ENCODE peak calls at places on chromosomes 2 and 18, in six cellular contexts. P is SK-N-SH, K is HCT116, E is K562, M is HepG2, B is GM12878. G is an unnamed sample.

GRCh38 chr2:57373530-57373929 is 673.1 kb upstream of the VRK2 start:
- DNase-seq in P (no peak), K (peak; percentile 70), E (no peak), M (no peak), B (no peak), G (peak; percentile 35)

GRCh38 chr18:57004366-57005121 is 142.3 kb upstream of the BOD1L2 start:
- DNase-seq in P (no peak), K (no peak), E (no peak), M (peak; percentile 27), B (peak; percentile 63), G (peak; percentile 76)

GRCh38 chr2:27681844-27682243 is 18.2 kb downstream of the SLC4A1AP start:
- DNase-seq in P (no peak), K (no peak), E (no peak), M (peak; percentile 30), B (no peak), G (peak; percentile 51)

GRCh38 chr18:74222710-74223497 is 68.9 kb downstream of the CYB5A start:
- DNase-seq in P (no peak), K (no peak), E (no peak), M (no peak), B (no peak), G (no peak)

GRCh38 chr2:74142340-74142739 is 5.4 kb downstream of the BOLA3 start:
- DNase-seq in P (peak; percentile 42), K (no peak), E (peak; percentile 74), M (no peak), B (no peak), G (no peak)

GRCh38 chr2:25566694-25567093 is 106.7 kb downstream of the DTNB start:
- DNase-seq in P (no peak), K (no peak), E (no peak), M (no peak), B (peak; percentile 75), G (peak; percentile 48)

GRCh38 chr2:62112192-62112591 is 83.7 kb upstream of the B3GNT2 start:
- DNase-seq in P (no peak), K (no peak), E (no peak), M (no peak), B (no peak), G (no peak)

GRCh38 chr2:152166633-152167032 is 8.9 kb downstream of the STAM2 start:
- DNase-seq in P (no peak), K (no peak), E (peak; percentile 47), M (no peak), B (no peak), G (peak; percentile 81)

GRCh38 chr2:101796825-101797600 is 99.5 kb downstream of the MAP4K4 start:
- DNase-seq in P (no peak), K (no peak), E (peak; percentile 37), M (no peak), B (no peak), G (no peak)

GRCh38 chr18:31679806-31680793 is 4.3 kb downstream of the B4GALT6 start:
- DNase-seq in P (no peak), K (no peak), E (no peak), M (no peak), B (no peak), G (no peak)

GRCh38 chr2:68057658-68058396 is 5.0 kb downstream of the C1D start:
- DNase-seq in P (no peak), K (no peak), E (no peak), M (no peak), B (no peak), G (no peak)

GRCh38 chr2:45055261-45055660 is 46.0 kb upstream of the SIX2 start:
- DNase-seq in P (peak; percentile 90), K (no peak), E (no peak), M (no peak), B (no peak), G (no peak)

GRCh38 chr18:67590571-67591141 is 74.1 kb upstream of the DSEL start:
- DNase-seq in P (no peak), K (no peak), E (no peak), M (no peak), B (no peak), G (peak; percentile 52)

GRCh38 chr2:234425923-234426603 is 70.8 kb downstream of the ARL4C start:
- DNase-seq in P (no peak), K (no peak), E (no peak), M (no peak), B (peak; percentile 37), G (no peak)

GRCh38 chr2:37851428-37851827 is 73.7 kb upstream of the RMDN2 start:
- DNase-seq in P (peak; percentile 45), K (no peak), E (no peak), M (no peak), B (no peak), G (no peak)

GRCh38 chr18:9874730-9875129 is 11.0 kb upstream of the TXNDC2 start:
- DNase-seq in P (no peak), K (no peak), E (no peak), M (no peak), B (no peak), G (peak; percentile 51)

GRCh38 chr18:79625195-79625923 is 54.2 kb upstream of the CTDP1 start:
- DNase-seq in P (no peak), K (no peak), E (no peak), M (no peak), B (peak; percentile 79), G (peak; percentile 8)

GRCh38 chr2:208182835-208183234 is 7.0 kb downstream of the C2orf80 start:
- DNase-seq in P (no peak), K (no peak), E (no peak), M (no peak), B (no peak), G (no peak)

GRCh38 chr2:212974692-212975091 is 176.7 kb downstream of the IKZF2 start:
- DNase-seq in P (no peak), K (no peak), E (no peak), M (no peak), B (no peak), G (peak; percentile 85)

GRCh38 chr2:71806432-71806831 is 341.2 kb downstream of the CYP26B1 start:
- DNase-seq in P (no peak), K (no peak), E (no peak), M (no peak), B (peak; percentile 1), G (no peak)

GRCh38 chr18:24068945-24069693 is 54.6 kb downstream of the TTC39C start:
- DNase-seq in P (no peak), K (no peak), E (no peak), M (no peak), B (no peak), G (no peak)

GRCh38 chr2:145292166-145292565 is 772.2 kb upstream of the ZEB2 start:
- DNase-seq in P (no peak), K (no peak), E (no peak), M (no peak), B (no peak), G (no peak)

GRCh38 chr2:149488719-149489440 is 98.7 kb downstream of the MMADHC start:
- DNase-seq in P (no peak), K (no peak), E (no peak), M (no peak), B (no peak), G (no peak)

DNA sequence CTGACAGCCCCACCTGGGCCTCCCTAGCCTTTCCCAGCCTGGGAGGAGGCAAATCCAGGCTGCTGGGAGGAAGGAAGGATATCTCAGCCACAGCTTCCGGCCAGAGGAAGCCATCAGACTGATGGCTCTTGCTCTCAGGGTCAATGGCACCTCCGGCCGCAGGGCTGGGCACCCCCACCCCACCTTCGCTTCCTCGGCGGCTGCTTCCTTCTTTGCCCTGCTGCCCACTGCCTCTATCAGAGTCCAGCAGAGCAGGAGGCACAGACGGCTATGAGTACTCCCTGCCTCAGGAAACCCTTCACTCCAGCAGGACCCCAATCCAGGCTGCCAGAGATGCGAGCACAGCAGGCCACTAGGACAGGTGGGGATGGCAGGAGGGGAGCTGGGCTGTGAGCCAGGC is 3.3 kb downstream of the SEMA4C start:
- DNase-seq in P (no peak), K (no peak), E (no peak), M (no peak), B (no peak), G (no peak)
- TF ChIP-seq RAD21 in P (no peak), K (no peak), E (no peak), M (no peak), B (no peak), G (no peak)

GRCh38 chr18:48254077-48254602 is 155.0 kb downstream of the ZBTB7C start:
- DNase-seq in P (no peak), K (no peak), E (peak; percentile 4), M (no peak), B (no peak), G (no peak)
- H2AFZ ChIP-seq in P (no peak overlapping the region), K (no peak overlapping the region), E (peak overlapping the region; percentile 70), M (no peak overlapping the region), B (no peak overlapping the region), G (no peak overlapping the region)

GRCh38 chr2:111537078-111537620 is 346.8 kb downstream of the ANAPC1 start:
- DNase-seq in P (no peak), K (no peak), E (no peak), M (no peak), B (no peak), G (no peak)

DNA sequence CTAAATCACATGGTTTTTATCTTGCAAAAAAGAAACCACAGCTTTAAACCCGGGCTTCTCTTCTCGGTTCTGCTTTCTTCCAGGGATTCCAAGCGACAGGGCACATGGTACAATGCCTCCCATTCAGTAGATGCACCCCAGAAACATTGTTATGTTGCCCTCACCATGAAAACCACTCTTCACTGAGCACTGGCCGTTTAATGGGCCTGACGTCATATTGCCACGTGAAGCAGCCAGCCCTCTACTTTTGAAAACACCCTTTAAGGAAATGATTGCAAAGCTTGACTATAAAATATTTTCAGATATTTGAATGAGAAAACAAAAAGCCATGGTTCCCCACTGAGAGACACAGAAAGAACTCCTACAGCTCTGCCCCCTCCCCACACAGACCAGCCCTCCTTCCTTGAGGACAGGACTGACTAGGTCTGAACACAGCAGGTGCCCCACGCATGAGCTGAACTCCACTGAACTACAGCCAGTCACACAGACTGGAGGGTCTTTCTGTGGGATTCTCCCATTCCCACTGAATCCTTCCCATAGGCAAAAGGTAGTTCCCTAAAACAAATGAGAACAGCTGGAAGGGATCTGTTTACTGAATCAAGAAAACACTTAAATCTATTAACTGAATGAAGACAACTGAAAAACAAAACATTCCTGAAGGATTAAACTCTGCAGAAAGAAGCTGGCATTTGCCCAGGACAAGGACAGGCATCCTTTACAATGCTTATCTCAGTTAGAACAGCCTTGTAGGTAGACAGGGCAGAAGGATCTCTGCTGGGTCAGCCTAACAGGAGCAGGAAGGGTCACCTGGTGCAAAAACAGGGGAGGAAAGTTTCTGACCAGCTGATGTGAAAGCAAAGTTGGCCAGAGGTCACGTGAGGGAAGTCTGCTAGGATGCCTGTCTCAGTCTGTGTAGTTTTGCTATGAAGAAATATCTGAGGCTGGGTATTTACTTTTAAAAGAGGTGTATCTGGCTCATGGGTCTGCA is 348.9 kb downstream of the ANAPC1 start:
- DNase-seq in P (no peak), K (no peak), E (no peak), M (peak; percentile 83), B (no peak), G (peak; percentile 56)
- TF ChIP-seq RAD21 in P (no peak), K (no peak), E (no peak), M (no peak), B (no peak), G (no peak)

DNA sequence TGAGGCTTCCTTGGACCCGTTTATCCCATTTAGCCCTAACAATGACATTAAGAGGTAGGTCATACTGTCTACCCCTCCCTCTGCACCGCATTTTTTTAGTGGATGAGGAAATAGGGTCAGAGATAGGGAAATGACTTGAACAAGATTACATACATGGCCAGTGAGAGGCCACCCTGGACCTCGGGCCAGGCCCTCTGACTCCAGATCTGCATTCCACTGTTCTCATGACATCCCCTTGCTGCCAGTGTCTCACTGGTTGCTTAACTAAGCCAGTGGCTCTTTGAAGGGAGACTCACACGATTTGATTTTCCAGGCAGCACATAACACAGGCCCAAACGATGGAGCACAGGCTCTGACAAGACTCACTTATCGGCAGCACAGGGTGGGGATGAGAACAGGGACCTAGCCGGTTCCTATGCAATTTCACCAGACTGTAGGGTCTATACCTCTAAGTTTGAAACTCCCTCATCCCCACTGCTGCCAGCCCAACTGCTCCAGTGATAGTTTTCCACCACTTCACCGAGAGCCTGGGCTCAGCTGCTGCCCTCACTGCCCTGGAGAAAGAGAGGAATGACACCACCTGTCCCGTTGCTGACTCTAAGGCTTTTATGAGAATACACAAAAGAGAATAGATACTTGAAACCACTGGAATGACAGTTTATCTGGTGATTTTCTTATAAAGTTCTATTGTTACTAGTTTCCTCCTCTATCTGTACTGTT is 82.5 kb downstream of the TMEM247 start:
- DNase-seq in P (no peak), K (no peak), E (no peak), M (no peak), B (no peak), G (no peak)
- H2AFZ ChIP-seq in P (no peak overlapping the region), K (no peak overlapping the region), E (no peak overlapping the region), M (no peak overlapping the region), B (no peak overlapping the region), G (no peak overlapping the region)